ENCODE peak calls at places on chromosomes 7 and 10, in eight cellular contexts. H is heart right ventricle, Q is GM06990, L is brain microvascular endothelial cell, P is sigmoid colon, A is mucosa of descending colon, S is lung, E is uterus. V is an unnamed sample.

GRCh38 chr7:115953554-115954248 is 76.9 kb downstream of the TFEC start:
- DNase-seq in Q (no peak), L (no peak), P (no peak), H (no peak), E (no peak), A (no peak), S (no peak), V (no peak)

GRCh38 chr10:70925377-70926214 is 37.2 kb upstream of the PCBD1 start:
- DNase-seq in A (peak), L (no peak), Q (peak), P (no peak), E (peak), H (peak), S (no peak), V (peak)

GRCh38 chr7:134851141-134851540 is 71.7 kb downstream of the CALD1 start:
- DNase-seq in Q (no peak), S (no peak), L (no peak), H (no peak), A (no peak), E (no peak), P (no peak), V (no peak)

GRCh38 chr7:21076054-21076453 is 289.4 kb upstream of the SP8 start:
- DNase-seq in H (no peak), Q (no peak), A (no peak), E (no peak), S (no peak), P (no peak), L (no peak), V (no peak)

GRCh38 chr10:51832652-51833383 is 133.4 kb upstream of the CSTF2T start:
- DNase-seq in H (no peak), P (no peak), E (no peak), A (no peak), S (no peak), Q (no peak), L (peak), V (no peak)

GRCh38 chr7:93442478-93443224 is 131.9 kb downstream of the CALCR start:
- DNase-seq in E (no peak), L (peak), S (peak), H (no peak), Q (no peak), A (no peak), P (no peak), V (peak)

GRCh38 chr10:27783660-27784059 is 38.0 kb upstream of the MKX start:
- DNase-seq in P (no peak), S (no peak), E (no peak), H (no peak), Q (no peak), L (peak), A (no peak), V (no peak)

GRCh38 chr7:24665564-24666294 is 91.5 kb downstream of the GSDME start:
- DNase-seq in L (peak), E (peak), P (no peak), Q (peak), A (no peak), H (no peak), S (no peak), V (peak)

GRCh38 chr7:138030679-138031351 is 28.9 kb upstream of the CREB3L2 start:
- DNase-seq in Q (no peak), H (no peak), A (no peak), P (no peak), S (no peak), L (peak), E (no peak), V (no peak)

GRCh38 chr10:131876543-131876942 is 24.3 kb upstream of the PPP2R2D start:
- DNase-seq in L (no peak), A (no peak), E (no peak), H (no peak), S (no peak), Q (no peak), P (peak), V (no peak)

GRCh38 chr7:25391295-25391861 is 163.1 kb upstream of the NPVF start:
- DNase-seq in H (no peak), Q (no peak), L (peak), E (no peak), P (no peak), A (no peak), S (no peak), V (no peak)

GRCh38 chr7:5354460-5355279 is 69.0 kb downstream of the TNRC18 start:
- DNase-seq in L (no peak), Q (no peak), H (peak), S (no peak), E (peak), A (peak), P (peak), V (no peak)

GRCh38 chr7:46949270-46949931 is 632.5 kb downstream of the TNS3 start:
- DNase-seq in H (no peak), Q (no peak), E (no peak), S (no peak), A (no peak), P (no peak), L (no peak), V (no peak)

GRCh38 chr10:125629758-125630376 is 53.1 kb downstream of the TEX36 start:
- DNase-seq in L (peak), A (no peak), P (no peak), S (no peak), Q (no peak), E (no peak), H (no peak), V (no peak)

GRCh38 chr7:2760098-2760889 is 72.3 kb downstream of the AMZ1 start:
- DNase-seq in A (peak), Q (no peak), H (peak), E (peak), L (peak), P (peak), S (no peak), V (peak)
- H3K4me3 ChIP-seq in A (no peak), Q (no peak), H (peak), E (no peak), L (no peak), P (no peak), S (no peak), V (no peak)

GRCh38 chr10:32931593-32931992 is 26.4 kb downstream of the ITGB1 start:
- DNase-seq in H (no peak), A (no peak), E (no peak), L (no peak), Q (no peak), P (no peak), S (no peak), V (no peak)
- H3K4me3 ChIP-seq in H (no peak), A (no peak), E (no peak), L (no peak), Q (no peak), P (no peak), S (no peak), V (no peak)

DNA sequence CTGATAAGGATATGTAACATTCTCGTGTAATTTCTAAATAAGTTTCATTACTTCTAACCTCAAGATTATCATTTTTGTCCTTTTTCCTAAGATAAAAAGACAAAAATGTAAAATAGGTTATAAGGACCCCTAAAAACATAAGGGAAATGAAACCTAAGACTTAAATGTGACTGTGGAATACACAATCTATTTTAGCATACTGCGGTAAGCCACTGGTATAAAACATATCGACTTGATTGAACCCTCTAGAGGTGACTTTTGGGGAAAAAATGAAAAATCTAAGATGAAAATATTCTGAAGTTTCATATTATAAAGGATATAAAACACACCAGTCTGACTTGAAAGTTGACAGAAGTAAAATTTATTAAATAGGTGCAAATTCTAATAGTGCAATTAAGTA is 1.9 kb downstream of the NAMPT start:
- DNase-seq in Q (no peak), P (no peak), A (no peak), L (no peak), E (no peak), H (no peak), S (no peak), V (no peak)
- H3K4me3 ChIP-seq in Q (peak), P (no peak), A (no peak), L (no peak), E (peak), H (peak), S (no peak), V (no peak)

GRCh38 chr10:7872041-7872442 is 53.7 kb downstream of the TAF3 start:
- DNase-seq in H (no peak), L (no peak), S (no peak), E (no peak), P (no peak), A (no peak), Q (no peak), V (no peak)
- H3K4me3 ChIP-seq in H (peak), L (peak), S (no peak), E (no peak), P (no peak), A (no peak), Q (peak), V (no peak)

DNA sequence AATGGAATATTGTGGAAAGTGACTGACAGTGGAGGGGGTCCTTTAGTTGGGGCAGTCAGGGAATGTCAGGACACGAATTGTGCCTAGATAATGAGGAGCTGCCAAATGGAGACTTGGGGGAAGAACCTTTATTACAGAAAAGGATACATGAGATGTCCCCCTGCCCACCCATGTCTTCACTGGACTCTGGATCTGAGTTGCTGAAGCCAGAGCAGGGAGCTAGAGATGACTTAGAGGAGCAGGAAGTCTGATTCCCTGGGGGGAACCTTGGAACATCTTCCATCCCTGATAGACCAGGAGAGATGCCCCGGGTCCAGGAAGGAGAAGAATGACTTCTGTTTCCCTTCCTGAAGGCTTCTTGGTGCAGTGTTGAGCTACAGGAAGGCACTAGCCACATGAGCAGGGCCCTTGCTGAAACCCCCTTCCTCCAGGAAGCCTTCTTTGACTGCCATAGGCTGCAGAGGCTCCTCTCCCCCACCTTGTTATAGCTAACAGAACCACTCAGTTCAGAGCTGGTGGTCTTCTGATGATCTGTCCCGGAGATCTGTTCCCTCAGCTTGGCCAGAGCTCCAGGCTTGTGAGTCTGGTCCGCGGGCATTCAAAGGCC is 747 bp upstream of the NEURL1 start:
- DNase-seq in S (no peak), E (no peak), H (no peak), L (no peak), A (peak), P (no peak), Q (no peak), V (no peak)
- H3K4me3 ChIP-seq in S (no peak), E (peak), H (peak), L (no peak), A (no peak), P (no peak), Q (peak), V (no peak)

GRCh38 chr10:10824611-10825148 is 193.0 kb upstream of the CELF2 start:
- DNase-seq in L (peak), A (no peak), H (peak), P (peak), Q (no peak), E (peak), S (peak), V (no peak)
- H3K4me3 ChIP-seq in L (no peak), A (no peak), H (no peak), P (no peak), Q (no peak), E (no peak), S (no peak), V (no peak)

DNA sequence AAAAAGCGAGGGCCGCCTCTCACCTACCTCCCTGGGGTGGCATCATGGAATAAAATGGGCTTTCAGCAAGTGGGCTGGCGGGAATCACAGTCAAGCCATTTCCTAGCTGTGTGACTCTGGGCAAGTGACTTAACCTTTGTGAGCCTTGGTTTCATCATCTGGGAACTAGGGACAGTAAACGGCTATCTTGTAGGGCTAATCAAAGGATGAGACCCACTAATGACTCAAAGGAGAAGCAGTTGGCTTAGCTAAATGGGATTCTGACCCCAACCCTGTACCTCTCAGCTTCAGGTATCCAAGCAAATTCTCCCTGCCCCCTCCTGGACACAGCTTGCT is 25.8 kb downstream of the TRIM8 start:
- DNase-seq in A (no peak), S (no peak), Q (no peak), H (no peak), L (no peak), P (no peak), E (no peak), V (no peak)
- H3K4me3 ChIP-seq in A (no peak), S (no peak), Q (no peak), H (no peak), L (no peak), P (no peak), E (no peak), V (no peak)

GRCh38 chr7:154928136-154929005 is 74.6 kb downstream of the PAXIP1 start:
- DNase-seq in P (no peak), A (peak), E (peak), L (peak), S (no peak), Q (peak), H (no peak), V (no peak)

GRCh38 chr7:154931906-154932305 is 71.0 kb downstream of the PAXIP1 start:
- DNase-seq in A (no peak), H (no peak), L (no peak), P (no peak), Q (no peak), S (peak), E (no peak), V (no peak)

GRCh38 chr7:154929006-154929726 is 73.8 kb downstream of the PAXIP1 start:
- DNase-seq in Q (no peak), S (no peak), A (peak), H (no peak), E (no peak), P (no peak), L (no peak), V (no peak)

DNA sequence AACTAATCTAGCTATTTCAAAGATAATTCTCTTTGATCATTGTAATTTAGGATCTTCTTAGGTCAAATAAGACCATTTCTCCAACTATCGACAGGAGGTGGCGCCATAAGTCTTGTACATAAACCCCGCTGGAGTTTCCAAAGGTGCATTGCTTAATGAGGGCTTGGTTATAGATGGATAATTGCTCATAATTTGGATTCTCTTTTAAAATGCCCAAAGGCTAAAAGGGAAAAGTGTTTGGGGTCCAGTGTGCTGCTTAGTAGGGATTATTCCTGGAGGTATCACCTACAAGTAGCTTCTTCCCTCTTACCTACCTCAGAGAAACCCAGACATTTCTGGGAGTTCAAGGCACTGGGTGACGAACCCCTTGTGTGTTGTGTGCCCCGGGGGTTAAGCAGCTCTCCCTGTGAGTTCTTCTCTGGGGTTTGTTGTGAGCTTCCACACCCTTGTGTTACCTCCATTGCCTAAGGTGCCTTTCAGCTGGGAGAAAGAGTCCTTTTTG is 75.2 kb downstream of the PAXIP1 start:
- DNase-seq in E (peak), Q (peak), L (peak), H (no peak), P (peak), A (peak), S (peak), V (no peak)
- H3K4me3 ChIP-seq in E (peak), Q (peak), L (peak), H (peak), P (peak), A (peak), S (peak), V (no peak)

DNA sequence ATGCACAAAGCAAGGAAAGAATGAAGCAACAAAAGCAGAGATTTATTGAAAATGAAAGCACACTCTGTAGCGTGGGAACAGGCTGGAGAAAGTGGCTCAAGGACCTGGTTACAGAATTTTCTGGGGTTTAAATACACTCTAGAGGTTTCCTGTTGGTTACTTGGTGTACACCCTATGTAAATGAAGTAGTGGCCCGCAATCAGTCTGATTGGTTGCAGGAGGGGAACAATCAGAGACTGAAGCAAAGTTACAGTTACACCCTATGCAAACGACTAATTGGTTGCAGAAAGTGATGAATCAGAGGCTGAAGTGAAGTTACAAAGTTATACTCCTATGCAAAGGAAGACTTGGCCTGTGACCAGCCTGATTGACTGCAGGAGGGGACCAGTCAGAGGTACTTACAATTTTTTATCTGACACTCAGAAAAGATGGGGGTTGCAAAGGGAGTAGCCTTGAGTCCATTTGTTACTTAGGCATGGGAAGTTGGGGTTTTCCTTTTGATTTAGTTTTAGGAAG is 3.6 kb upstream of the MTPN start:
- DNase-seq in Q (peak), E (no peak), H (no peak), P (no peak), S (peak), A (no peak), L (peak), V (no peak)
- H3K4me3 ChIP-seq in Q (no peak), E (no peak), H (peak), P (no peak), S (no peak), A (no peak), L (no peak), V (no peak)

GRCh38 chr7:111138196-111138569 is 47.3 kb downstream of the LRRN3 start:
- DNase-seq in A (peak), P (no peak), E (peak), H (peak), L (peak), Q (peak), S (no peak), V (no peak)
- H3K4me3 ChIP-seq in A (no peak), P (no peak), E (no peak), H (no peak), L (no peak), Q (no peak), S (no peak), V (no peak)

V was measured in iPS DF 6.9.